ENCODE peak calls at places on chromosomes 1 and 21, in four cellular contexts. X, K, V and I are unnamed samples. For H3K27me3, the result is how much of the 10 kb centered on the place peaks cover.

GRCh38 chr1:213761845-213762407 is 225.8 kb upstream of the PROX1 start:
- DNase-seq in X (no peak), K (no peak), V (peak), I (peak)

GRCh38 chr1:179876289-179876715 is 1.3 kb downstream of the TOR1AIP2 start:
- DNase-seq in X (no peak), K (peak), V (no peak), I (no peak)

GRCh38 chr1:200290010-200290685 is 119.7 kb downstream of the ZNF281 start:
- DNase-seq in X (peak), K (no peak), V (peak), I (peak)

GRCh38 chr1:215160351-215160750 is 77.8 kb downstream of the KCNK2 start:
- DNase-seq in X (no peak), K (no peak), V (no peak), I (no peak)

GRCh38 chr1:223483511-223483910 is 90.3 kb downstream of the CCDC185 start:
- DNase-seq in X (no peak), K (no peak), V (no peak), I (no peak)

GRCh38 chr1:115134850-115135484 is 45.7 kb upstream of the TSPAN2 start:
- DNase-seq in X (peak), K (peak), V (no peak), I (no peak)

GRCh38 chr21:17388226-17388625 is 124.6 kb upstream of the CXADR start:
- DNase-seq in X (no peak), K (no peak), V (peak), I (no peak)

GRCh38 chr1:62436039-62436465 is 797 bp upstream of the USP1 start:
- DNase-seq in X (no peak), K (no peak), V (no peak), I (peak)

GRCh38 chr1:229370601-229371021 is 27.8 kb upstream of the CCSAP start:
- DNase-seq in X (no peak), K (no peak), V (no peak), I (no peak)

GRCh38 chr1:224300346-224300745 is 29.6 kb downstream of the NVL start:
- DNase-seq in X (peak), K (peak), V (no peak), I (no peak)

GRCh38 chr21:15250384-15250783 is 185.6 kb upstream of the NRIP1 start:
- DNase-seq in X (no peak), K (peak), V (no peak), I (no peak)

GRCh38 chr21:46500224-46500861 is 41.7 kb downstream of the DIP2A start:
- DNase-seq in X (no peak), K (peak), V (no peak), I (no peak)

GRCh38 chr1:108881369-108881768 is 4.6 kb downstream of the GPSM2 start:
- DNase-seq in X (no peak), K (peak), V (no peak), I (no peak)

GRCh38 chr1:241352401-241352800 is 4.6 kb downstream of the RGS7 start:
- DNase-seq in X (no peak), K (no peak), V (no peak), I (no peak)

GRCh38 chr1:108701176-108701849 is 9.2 kb downstream of the PRPF38B start:
- DNase-seq in X (no peak), K (no peak), V (no peak), I (no peak)

GRCh38 chr1:8800416-8800815 is 17.0 kb downstream of the RERE start:
- DNase-seq in X (no peak), K (no peak), V (no peak), I (no peak)

GRCh38 chr21:16072692-16073091 is 342.9 kb downstream of the USP25 start:
- DNase-seq in X (peak), K (no peak), V (no peak), I (no peak)

GRCh38 chr1:10962483-10962882 is 50.0 kb upstream of the TARDBP start:
- DNase-seq in X (no peak), K (no peak), V (no peak), I (peak)

GRCh38 chr1:37930246-37931142 is 16.4 kb downstream of the INPP5B start:
- DNase-seq in X (no peak), K (peak), V (no peak), I (peak)

GRCh38 chr1:19979494-19979977 is at the start of gene PLA2G2A:
- DNase-seq in X (no peak), K (no peak), V (no peak), I (no peak)
- H3K4me3 ChIP-seq in X (no peak), K (no peak), V (no peak), I (no peak)

DNA sequence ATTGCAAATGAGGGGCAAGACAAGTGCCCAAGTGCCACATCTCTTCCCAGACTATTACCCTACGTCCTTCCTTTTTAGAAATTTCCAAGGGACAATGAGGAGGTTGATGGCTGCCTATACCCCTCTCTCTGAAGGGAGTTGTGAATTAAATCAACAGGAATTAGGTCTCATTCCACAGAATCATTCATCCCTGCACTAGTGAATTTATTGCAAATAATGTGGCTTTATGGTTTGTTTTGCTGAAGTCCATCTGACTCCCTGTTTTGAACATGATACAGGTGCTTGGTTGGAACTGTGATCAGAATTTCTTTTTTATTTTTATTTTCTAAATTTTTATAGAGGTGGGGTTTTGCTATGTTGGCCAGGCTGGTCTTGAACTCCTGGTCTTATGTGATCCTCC is 34.3 kb upstream of the THEM4 start:
- DNase-seq in X (no peak), K (no peak), V (no peak), I (no peak)
- H3K27me3 ChIP-seq in X (under half), K (under half), V (under half), I (under half)

DNA sequence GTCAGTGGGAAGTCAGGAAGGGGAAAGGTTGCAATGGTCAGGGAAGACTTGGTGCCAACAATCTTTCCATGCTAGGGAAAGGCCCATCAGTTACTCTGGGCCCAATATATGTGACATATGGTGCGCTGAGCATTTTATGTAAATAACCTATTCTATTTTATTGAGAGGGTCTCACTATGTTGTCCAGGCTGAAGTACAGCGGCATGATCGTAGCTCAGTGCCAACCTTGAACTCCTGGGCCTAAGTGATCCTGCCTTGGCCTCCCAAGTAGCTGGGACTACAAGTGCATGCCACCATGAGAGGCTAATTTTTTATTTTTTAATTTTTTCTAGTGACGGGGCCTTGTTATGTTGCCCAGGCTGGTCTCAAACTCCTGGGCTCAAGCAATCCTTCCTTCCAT is 6.8 kb downstream of the UQCRH start:
- DNase-seq in X (no peak), K (no peak), V (no peak), I (no peak)
- H3K4me3 ChIP-seq in X (no peak), K (no peak), V (no peak), I (no peak)

GRCh38 chr1:18284750-18285532 is 177.3 kb downstream of the IGSF21 start:
- DNase-seq in X (no peak), K (no peak), V (no peak), I (no peak)
- H3K27me3 ChIP-seq in X (under half), K (under half), V (under half), I (under half)

GRCh38 chr1:201702936-201703335 is 126.0 kb upstream of the IPO9 start:
- DNase-seq in X (no peak), K (no peak), V (peak), I (peak)
- H3K4me3 ChIP-seq in X (no peak), K (no peak), V (no peak), I (no peak)